ENCODE peak calls at places on chromosomes 5 and 9, in four cellular contexts. H, G, O and R are unnamed samples. For H3K4me1, the result is how much of the 10 kb centered on the place peaks cover.

GRCh38 chr9:97682242-97682641 is 14.9 kb downstream of the XPA start:
- DNase-seq in H (no peak), G (no peak), O (no peak), R (no peak)

GRCh38 chr9:33082135-33082534 is 5.7 kb upstream of the SMU1 start:
- DNase-seq in H (no peak), G (no peak), O (no peak), R (no peak)

GRCh38 chr9:129222691-129223218 is 44.7 kb upstream of the IER5L start:
- DNase-seq in H (no peak), G (no peak), O (no peak), R (no peak)

GRCh38 chr9:128555180-128555721 is 2.9 kb downstream of the SPTAN1 start:
- DNase-seq in H (no peak), G (no peak), O (no peak), R (no peak)

GRCh38 chr9:33742519-33742918 is 52.8 kb upstream of the PRSS3 start:
- DNase-seq in H (no peak), G (no peak), O (no peak), R (no peak)

GRCh38 chr5:33317271-33317670 is 123.5 kb upstream of the TARS1 start:
- DNase-seq in H (no peak), G (no peak), O (no peak), R (no peak)

GRCh38 chr9:68953771-68954170 is 60.1 kb downstream of the PRKACG start:
- DNase-seq in H (no peak), G (no peak), O (no peak), R (no peak)

GRCh38 chr9:127330501-127330900 is 65.9 kb downstream of the GARNL3 start:
- DNase-seq in H (no peak), G (no peak), O (no peak), R (no peak)

GRCh38 chr5:120382813-120383212 is 81.3 kb upstream of the PRR16 start:
- DNase-seq in H (no peak), G (no peak), O (no peak), R (no peak)

GRCh38 chr9:72524820-72525539 is 3.6 kb downstream of the TMC1 start:
- DNase-seq in H (no peak), G (no peak), O (no peak), R (no peak)

GRCh38 chr5:30765227-30765626 is 428.3 kb upstream of the CDH6 start:
- DNase-seq in H (no peak), G (no peak), O (no peak), R (no peak)

GRCh38 chr9:23779220-23779619 is 46.8 kb downstream of the ELAVL2 start:
- DNase-seq in H (no peak), G (no peak), O (no peak), R (no peak)

DNA sequence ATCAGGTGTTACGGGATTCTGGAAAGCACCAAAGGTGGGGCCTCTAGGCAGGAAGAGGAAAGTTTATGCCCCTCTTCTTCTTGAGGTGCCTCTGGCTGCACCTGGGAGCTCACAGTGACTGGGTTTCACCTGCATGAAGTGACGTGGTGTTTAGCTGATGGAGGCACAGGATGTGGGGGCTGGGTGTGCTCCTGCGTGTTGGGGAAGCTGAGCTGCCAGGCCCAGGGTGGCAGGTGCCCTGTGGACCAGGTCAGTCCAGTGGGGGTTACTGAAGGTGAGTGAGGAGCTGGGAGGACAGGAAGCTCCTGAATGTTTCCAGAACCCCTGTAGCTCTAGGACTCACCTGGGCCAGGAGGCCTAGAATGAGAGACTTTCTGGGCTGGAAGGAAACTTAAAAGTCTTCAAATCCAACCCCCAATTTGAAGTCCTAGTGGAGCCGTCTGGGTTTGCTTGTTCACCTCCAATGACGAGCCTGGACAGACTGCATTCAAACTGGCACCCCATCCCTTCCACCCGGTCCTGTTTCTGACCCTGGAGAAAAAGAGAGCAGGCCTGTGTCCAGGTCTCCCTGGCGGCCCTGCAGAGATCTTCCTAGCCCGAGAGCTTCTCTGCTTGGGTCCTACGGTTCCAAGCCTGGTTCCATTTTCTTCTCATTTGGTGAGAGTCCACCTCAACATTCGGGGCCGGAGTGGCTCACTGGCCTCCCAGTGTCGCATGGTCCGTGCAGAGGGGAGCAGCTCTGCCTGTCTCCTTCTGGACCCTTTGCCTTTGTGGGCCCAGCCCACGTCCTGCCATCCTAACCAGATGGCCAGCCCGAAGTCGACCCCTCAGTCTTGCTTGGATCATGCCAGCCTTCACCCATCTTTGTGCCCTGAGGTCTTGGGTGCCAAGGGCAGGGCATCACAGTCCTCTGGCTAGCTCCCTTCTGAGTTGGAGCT is 22.3 kb downstream of the TRAF1 start:
- DNase-seq in H (peak), G (no peak), O (no peak), R (no peak)
- H3K4me1 ChIP-seq in H (under half), G (under half), O (under half), R (under half)

GRCh38 chr9:134373269-134373668 is 47.0 kb downstream of the RXRA start:
- DNase-seq in H (no peak), G (no peak), O (no peak), R (no peak)

GRCh38 chr9:134372621-134373267 is 46.5 kb downstream of the RXRA start:
- DNase-seq in H (no peak), G (peak), O (no peak), R (peak)

GRCh38 chr9:134374301-134375010 is 48.2 kb downstream of the RXRA start:
- DNase-seq in H (no peak), G (no peak), O (peak), R (peak)

GRCh38 chr9:134375011-134375390 is 48.7 kb downstream of the RXRA start:
- DNase-seq in H (no peak), G (peak), O (no peak), R (peak)

DNA sequence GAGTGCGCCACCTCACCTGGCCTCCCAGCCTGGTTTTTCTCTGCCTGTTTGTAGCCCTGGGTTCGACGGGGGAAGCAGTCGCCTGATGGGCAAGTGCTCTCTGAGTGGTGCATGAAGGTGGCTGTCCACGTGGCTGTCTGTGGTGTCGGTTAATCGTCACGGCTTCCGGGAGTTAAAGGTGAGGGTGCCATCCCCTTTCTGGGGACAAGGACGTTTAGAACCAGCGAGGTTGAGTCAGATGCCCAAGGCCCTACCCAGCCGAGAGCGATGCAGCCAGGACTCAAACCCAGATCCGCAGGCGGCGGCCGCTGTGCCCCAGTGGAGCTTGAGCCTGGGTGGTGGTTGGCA is 47.7 kb downstream of the RXRA start:
- DNase-seq in H (no peak), G (no peak), O (no peak), R (no peak)
- H3K27ac ChIP-seq in H (peak), G (peak), O (no peak), R (peak)

DNA sequence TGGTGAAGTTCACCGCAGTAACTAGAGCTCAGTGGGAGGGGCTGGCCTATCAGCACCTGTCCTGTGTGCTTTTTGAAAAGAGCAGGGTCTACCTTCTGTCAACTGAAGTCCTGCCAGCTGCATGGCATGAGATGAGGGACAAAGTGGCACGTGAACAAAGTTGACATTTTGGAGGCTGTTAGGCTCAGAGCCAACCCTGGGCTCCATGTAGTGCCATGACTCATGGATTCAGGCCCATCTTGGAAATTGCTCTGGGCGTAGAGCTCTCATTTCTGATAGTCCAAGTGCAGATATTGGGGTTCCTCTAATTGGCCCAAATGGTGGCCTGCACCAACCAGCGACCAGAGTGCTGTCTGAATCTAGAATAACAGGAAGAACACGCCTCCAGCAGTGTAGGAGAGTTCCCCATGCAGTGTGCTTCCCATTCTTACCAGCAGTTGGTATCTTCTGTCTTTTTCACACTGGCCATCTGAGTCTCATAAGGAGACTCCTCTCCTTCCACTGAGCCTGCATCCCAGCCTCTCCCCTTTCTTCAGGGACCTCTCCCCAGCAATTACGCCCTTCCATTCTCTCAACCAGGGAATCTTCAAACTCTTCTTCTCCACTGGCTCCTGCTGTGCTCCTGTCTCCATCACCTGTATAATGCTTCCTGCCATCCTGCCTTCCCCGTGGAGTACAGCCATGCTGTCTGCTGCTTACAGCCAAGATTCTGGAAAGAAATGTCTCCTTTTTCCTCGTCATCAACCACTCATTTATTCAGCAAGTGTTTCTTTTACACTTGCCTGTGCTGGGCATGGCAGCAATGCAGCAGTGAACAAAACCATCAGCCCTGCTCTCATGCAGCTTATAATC is 30.4 kb downstream of the IRF1 start:
- DNase-seq in H (peak), G (no peak), O (no peak), R (peak)
- TF ChIP-seq CTCF in H (peak), G (no peak), O (peak), R (no peak)

GRCh38 chr5:157506981-157507780 is 47.2 kb downstream of the NIPAL4 start:
- DNase-seq in H (no peak), G (no peak), O (no peak), R (no peak)
- H3K4me1 ChIP-seq in H (under half), G (under half), O (under half), R (under half)